ENCODE peak calls at places on chromosomes 7 and 10, in seven cellular contexts. V is H1, J is colonic mucosa, X is H9, W is fibroblast of lung, G is SK-N-SH, F is neural progenitor cell. A is an unnamed sample.

GRCh38 chr10:71964669-71965515 is 697 bp downstream of the CHST3 start:
- DNase-seq in V (no peak), J (peak; percentile 53), X (peak; percentile 54), W (peak; percentile 83), G (peak; percentile 80), F (peak; percentile 57), A (peak; percentile 89)

GRCh38 chr7:155232911-155233702 is 64.6 kb upstream of the INSIG1 start:
- DNase-seq in V (no peak), J (no peak), X (no peak), W (no peak), G (no peak), F (no peak), A (peak; percentile 17)

GRCh38 chr10:128150551-128150950 is 24.3 kb upstream of the MKI67 start:
- DNase-seq in V (no peak), J (no peak), X (no peak), W (no peak), G (peak; percentile 36), F (peak; percentile 11), A (no peak)

GRCh38 chr10:97676770-97677581 is 10.1 kb downstream of the AVPI1 start:
- DNase-seq in V (no peak), J (no peak), X (peak; percentile 43), W (peak; percentile 48), G (peak; percentile 82), F (peak; percentile 71), A (no peak)

GRCh38 chr7:101128040-101128834 is 1.3 kb downstream of the SERPINE1 start:
- DNase-seq in V (no peak), J (no peak), X (no peak), W (no peak), G (no peak), F (no peak), A (no peak)

GRCh38 chr7:15720849-15721471 is 34.5 kb upstream of the MEOX2 start:
- DNase-seq in V (no peak), J (peak; percentile 43), X (no peak), W (peak; percentile 10), G (peak; percentile 5), F (peak; percentile 25), A (no peak)

GRCh38 chr7:151286148-151286547 is 37.7 kb upstream of the SMARCD3 start:
- DNase-seq in V (no peak), J (no peak), X (no peak), W (peak; percentile 46), G (no peak), F (no peak), A (no peak)

GRCh38 chr10:17910144-17910789 is 41.5 kb upstream of the SLC39A12 start:
- DNase-seq in V (no peak), J (peak; percentile 61), X (peak; percentile 37), W (peak; percentile 54), G (peak; percentile 38), F (peak; percentile 70), A (no peak)

GRCh38 chr7:80232969-80233724 is 98.5 kb downstream of the GNAI1 start:
- DNase-seq in V (no peak), J (no peak), X (no peak), W (no peak), G (no peak), F (no peak), A (no peak)

GRCh38 chr7:1046722-1047679 is 2.7 kb downstream of the GPR146 start:
- DNase-seq in V (no peak), J (peak; percentile 73), X (no peak), W (no peak), G (peak; percentile 74), F (no peak), A (peak; percentile 57)

GRCh38 chr7:1361016-1361755 is 98.1 kb downstream of the MICALL2 start:
- DNase-seq in V (no peak), J (no peak), X (no peak), W (no peak), G (peak; percentile 44), F (no peak), A (peak; percentile 49)

GRCh38 chr7:23062452-23062851 is 43.1 kb upstream of the KLHL7 start:
- DNase-seq in V (no peak), J (no peak), X (no peak), W (peak; percentile 85), G (no peak), F (no peak), A (no peak)

GRCh38 chr7:100191775-100192174 is 14.1 kb downstream of the STAG3 start:
- DNase-seq in V (no peak), J (no peak), X (no peak), W (peak; percentile 72), G (no peak), F (no peak), A (no peak)

GRCh38 chr7:44617225-44617885 is 10.9 kb downstream of the OGDH start:
- DNase-seq in V (no peak), J (no peak), X (no peak), W (peak; percentile 76), G (no peak), F (no peak), A (no peak)

GRCh38 chr10:99938563-99938962 is 71.2 kb downstream of the DNMBP start:
- DNase-seq in V (no peak), J (no peak), X (no peak), W (peak; percentile 53), G (no peak), F (no peak), A (no peak)

GRCh38 chr7:98077762-98078161 is 28.9 kb upstream of the LMTK2 start:
- DNase-seq in V (no peak), J (no peak), X (no peak), W (no peak), G (no peak), F (peak; percentile 5), A (no peak)

GRCh38 chr10:22560391-22561239 is 153.8 kb downstream of the PIP4K2A start:
- DNase-seq in V (no peak), J (no peak), X (no peak), W (no peak), G (no peak), F (peak; percentile 74), A (no peak)

GRCh38 chr7:75575488-75576112 is 83.5 kb downstream of the SPDYE5 start:
- DNase-seq in V (no peak), J (no peak), X (no peak), W (no peak), G (peak; percentile 93), F (peak; percentile 42), A (no peak)

GRCh38 chr7:30533886-30534285 is 29.3 kb upstream of the GGCT start:
- DNase-seq in V (no peak), J (no peak), X (no peak), W (no peak), G (no peak), F (no peak), A (no peak)

GRCh38 chr7:6257602-6258001 is 14.8 kb downstream of the CYTH3 start:
- DNase-seq in V (no peak), J (no peak), X (no peak), W (no peak), G (no peak), F (no peak), A (no peak)
- H3K9ac ChIP-seq in V (no peak overlapping the region), J (no peak overlapping the region), X (no peak overlapping the region), W (no peak overlapping the region), G (peak overlapping the region; percentile 69), F (no peak overlapping the region), A (no peak overlapping the region)

DNA sequence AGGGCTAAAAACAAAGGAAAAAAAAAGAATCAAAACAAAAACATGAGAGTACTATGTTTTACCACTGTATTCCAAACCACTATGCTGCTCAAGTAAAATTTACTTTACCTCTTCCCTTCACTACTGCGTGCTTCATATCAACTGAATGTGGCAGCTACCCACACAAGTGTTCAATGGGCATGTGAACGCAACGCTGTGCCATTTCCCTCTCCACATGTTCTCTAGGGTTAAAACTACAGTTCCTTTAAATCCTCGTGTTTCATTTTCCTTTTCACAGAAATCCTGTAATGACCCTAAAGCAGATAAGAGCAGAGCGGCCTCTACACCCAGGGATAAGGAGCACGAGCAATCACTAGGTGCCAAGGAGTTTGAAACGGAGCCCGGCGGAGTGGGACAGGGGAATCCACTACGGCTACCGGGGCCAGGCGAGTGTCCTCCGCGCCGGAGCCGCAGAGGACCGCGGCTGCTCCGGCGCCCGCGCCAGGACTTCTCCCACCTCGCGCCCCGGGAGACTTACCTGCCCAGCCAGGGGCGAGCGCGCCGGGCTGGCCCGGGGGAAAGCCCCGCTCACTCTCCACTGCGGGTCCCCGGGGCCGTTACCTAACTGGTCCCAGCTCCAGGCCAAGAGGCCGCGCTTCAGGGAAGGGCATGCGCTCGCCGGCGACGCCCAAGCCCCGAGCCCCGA is 810 bp downstream of the NAMPT start:
- DNase-seq in V (no peak), J (peak; percentile 66), X (no peak), W (peak; percentile 43), G (no peak), F (no peak), A (peak; percentile 83)
- H3K27ac ChIP-seq in V (peak overlapping the region; percentile 52), J (peak overlapping the region; percentile 92), X (peak overlapping the region; percentile 68), W (peak overlapping the region; percentile 83), G (peak overlapping the region; percentile 87), F (peak overlapping the region; percentile 98), A (peak overlapping the region; percentile 98)

GRCh38 chr10:89518876-89519842 is 16.2 kb downstream of the SLC16A12 start:
- DNase-seq in V (no peak), J (no peak), X (no peak), W (peak; percentile 36), G (peak; percentile 73), F (no peak), A (no peak)
- H3K4me1 ChIP-seq in V (peaks cover 7% of the 10 kb centered on the region), J (no peaks in the 10 kb centered on the region), X (no peaks in the 10 kb centered on the region), W (peaks cover 27% of the 10 kb centered on the region), G (peaks cover 27% of the 10 kb centered on the region), F (no peaks in the 10 kb centered on the region), A (peaks cover 15% of the 10 kb centered on the region)

DNA sequence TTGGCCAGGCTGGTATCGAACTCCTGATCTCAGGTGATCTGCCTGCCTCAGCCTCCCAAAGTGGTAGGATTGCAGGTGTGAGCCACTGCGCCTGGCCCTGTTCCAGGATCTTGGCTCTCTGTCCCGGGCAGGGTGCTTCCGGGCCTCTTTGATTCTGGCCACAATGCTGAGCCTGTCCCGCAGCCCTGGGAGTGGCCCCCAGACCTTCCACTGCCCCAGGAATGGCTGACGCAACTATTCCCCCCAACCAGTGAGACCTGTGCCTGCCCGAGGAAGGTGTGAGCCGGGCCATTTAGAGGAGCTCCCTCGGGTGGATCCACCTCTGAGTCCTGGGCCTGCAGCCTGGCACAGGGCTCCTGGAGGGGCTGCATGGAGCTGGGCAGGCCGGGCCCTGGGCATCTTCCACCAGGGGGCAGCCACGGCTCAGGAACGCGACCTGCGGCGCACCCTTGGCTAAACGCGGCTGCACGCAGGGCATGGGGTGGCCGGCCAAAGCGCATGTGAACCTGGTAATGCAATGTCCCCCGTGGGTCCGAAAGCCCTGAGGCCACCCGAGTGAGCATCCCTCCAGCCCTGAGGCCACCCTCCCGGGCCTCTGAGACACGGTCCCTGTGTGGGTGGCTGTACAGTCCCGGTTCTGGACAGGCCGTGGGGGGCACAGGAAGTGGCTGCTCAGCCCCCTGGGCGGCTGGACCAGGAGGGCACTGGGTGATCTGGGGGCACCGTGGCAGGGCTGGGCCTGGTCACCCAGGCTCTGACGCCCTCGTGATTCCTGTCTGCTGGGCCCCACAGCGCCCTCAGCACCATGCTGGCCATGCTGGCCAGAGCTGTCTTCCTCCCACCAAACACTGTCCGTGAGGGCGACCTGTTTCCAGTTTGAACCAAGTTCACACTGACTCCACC is 24.8 kb downstream of the GRIFIN start:
- DNase-seq in V (peak; percentile 59), J (peak; percentile 90), X (peak; percentile 90), W (peak; percentile 54), G (peak; percentile 99), F (peak; percentile 88), A (peak; percentile 94)
- H3K9ac ChIP-seq in V (no peak overlapping the region), J (peak overlapping the region; percentile 81), X (no peak overlapping the region), W (no peak overlapping the region), G (no peak overlapping the region), F (no peak overlapping the region), A (no peak overlapping the region)

GRCh38 chr10:70227548-70228320 is 5.5 kb downstream of the PPA1 start:
- DNase-seq in V (no peak), J (peak; percentile 81), X (no peak), W (no peak), G (no peak), F (no peak), A (no peak)
- H3K27ac ChIP-seq in V (no peak overlapping the region), J (peak overlapping the region; percentile 87), X (no peak overlapping the region), W (no peak overlapping the region), G (no peak overlapping the region), F (no peak overlapping the region), A (peak overlapping the region; percentile 64)

A was measured in kidney.